ENCODE peak calls at places on chromosomes 13 and 19, in six cellular contexts. S is dorsolateral prefrontal cortex, X is fibroblast of lung, M is retinal pigment epithelial cell, N is neural crest cell, O is cardiac muscle cell. F is an unnamed sample.
A peak's percentile ranks its signal among the peaks of the same experiment; 100 is the strongest.

GRCh38 chr13:74168263-74168675 is 34.1 kb upstream of the KLF12 start:
- DNase-seq in S (no peak), X (no peak), M (no peak), N (no peak), O (no peak), F (no peak)

GRCh38 chr13:73268306-73268705 is 209.5 kb downstream of the KLF5 start:
- DNase-seq in S (no peak), X (peak; percentile 27), M (no peak), N (no peak), O (peak; percentile 38), F (no peak)

GRCh38 chr13:67273001-67273400 is 42.9 kb upstream of the PCDH9 start:
- DNase-seq in S (no peak), X (peak; percentile 26), M (no peak), N (no peak), O (peak; percentile 18), F (no peak)

GRCh38 chr13:53012707-53013106 is 15.9 kb upstream of the OLFM4 start:
- DNase-seq in S (no peak), X (no peak), M (no peak), N (no peak), O (no peak), F (no peak)

GRCh38 chr13:65855276-65855675 is 1374.9 kb downstream of the PCDH9 start:
- DNase-seq in S (no peak), X (no peak), M (no peak), N (no peak), O (peak; percentile 34), F (no peak)

GRCh38 chr19:33749016-33749415 is 47.7 kb upstream of the KCTD15 start:
- DNase-seq in S (no peak), X (no peak), M (no peak), N (no peak), O (no peak), F (no peak)

GRCh38 chr19:40413291-40413994 is at the start of gene PRX:
- DNase-seq in S (no peak), X (no peak), M (no peak), N (no peak), O (no peak), F (no peak)

GRCh38 chr19:10544753-10545251 is 1.1 kb downstream of the ATG4D start:
- DNase-seq in S (no peak), X (no peak), M (no peak), N (no peak), O (no peak), F (no peak)

GRCh38 chr13:114234266-114234644 is 442 bp upstream of the CDC16 start:
- DNase-seq in S (no peak), X (no peak), M (no peak), N (no peak), O (no peak), F (no peak)

GRCh38 chr13:21402586-21403307 is 56.4 kb downstream of the ZDHHC20 start:
- DNase-seq in S (no peak), X (peak; percentile 43), M (no peak), N (no peak), O (peak; percentile 20), F (no peak)

GRCh38 chr13:101433895-101434294 is 17.6 kb upstream of the NALCN start:
- DNase-seq in S (no peak), X (peak; percentile 58), M (no peak), N (no peak), O (no peak), F (no peak)

GRCh38 chr19:13834308-13834790 is 39.1 kb downstream of the ZSWIM4 start:
- DNase-seq in S (no peak), X (peak; percentile 65), M (no peak), N (no peak), O (peak; percentile 47), F (no peak)

GRCh38 chr19:38640368-38640767 is 7.1 kb upstream of the ACTN4 start:
- DNase-seq in S (no peak), X (no peak), M (no peak), N (no peak), O (no peak), F (no peak)

GRCh38 chr13:27172495-27172842 is 858 bp upstream of the USP12 start:
- DNase-seq in S (no peak), X (peak; percentile 55), M (no peak), N (no peak), O (no peak), F (no peak)

GRCh38 chr13:23570099-23570926 is at the start of gene TNFRSF19:
- DNase-seq in S (no peak), X (peak; percentile 92), M (peak; percentile 86), N (peak; percentile 57), O (peak; percentile 84), F (no peak)

GRCh38 chr13:30156826-30157615 is 150.3 kb downstream of the KATNAL1 start:
- DNase-seq in S (no peak), X (no peak), M (no peak), N (no peak), O (no peak), F (no peak)

GRCh38 chr19:45784096-45784495 is 1.8 kb upstream of the DMPK start:
- DNase-seq in S (no peak), X (no peak), M (no peak), N (no peak), O (no peak), F (no peak)

GRCh38 chr19:34399886-34400285 is 4.3 kb upstream of the PDCD2L start:
- DNase-seq in S (no peak), X (no peak), M (no peak), N (no peak), O (no peak), F (no peak)

GRCh38 chr13:23391752-23392151 is 41.8 kb downstream of the SACS start:
- DNase-seq in S (no peak), X (peak; percentile 68), M (no peak), N (no peak), O (no peak), F (no peak)

GRCh38 chr13:102651892-102652291 is 43.0 kb downstream of the METTL21C start:
- DNase-seq in S (no peak), X (no peak), M (no peak), N (no peak), O (peak; percentile 4), F (no peak)

GRCh38 chr19:16068696-16069259 is 7.5 kb upstream of the TPM4 start:
- DNase-seq in S (no peak), X (peak; percentile 46), M (no peak), N (no peak), O (no peak), F (no peak)

GRCh38 chr13:74288361-74288911 is 154.2 kb upstream of the KLF12 start:
- DNase-seq in S (peak; percentile 29), X (no peak), M (no peak), N (peak; percentile 14), O (no peak), F (no peak)

DNA sequence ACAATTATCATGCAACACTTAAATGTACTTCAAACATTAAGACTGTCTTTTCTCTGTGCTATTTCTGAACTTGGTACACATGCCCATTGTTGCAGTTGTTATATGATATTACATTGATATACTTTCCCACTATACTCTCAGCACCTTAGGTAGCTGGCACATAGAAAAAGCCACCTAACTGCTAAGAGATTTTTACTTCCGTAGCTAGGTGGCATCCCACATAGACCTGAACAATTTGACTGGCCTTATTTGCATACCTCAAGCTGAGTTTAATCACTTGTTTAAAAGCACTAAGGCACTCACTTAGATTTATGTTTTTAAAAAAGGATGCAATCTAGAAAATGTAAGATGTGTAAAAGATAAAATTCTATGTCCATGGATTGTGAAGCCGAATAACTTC is 194.2 kb downstream of the POU4F1 start:
- DNase-seq in S (no peak), X (no peak), M (no peak), N (no peak), O (no peak), F (no peak)
- TF ChIP-seq CTCF in S (no peak), X (no peak), M (no peak), N (no peak), O (no peak), F (no peak)

GRCh38 chr13:49214917-49215376 is 5.2 kb upstream of the MLNR start:
- DNase-seq in S (no peak), X (peak; percentile 6), M (no peak), N (no peak), O (peak; percentile 44), F (no peak)
- TF ChIP-seq CTCF in S (no peak), X (no peak), M (peak; percentile 23), N (no peak), O (peak; percentile 17), F (no peak)

GRCh38 chr19:31054430-31054829 is 294.8 kb downstream of the TSHZ3 start:
- DNase-seq in S (no peak), X (peak; percentile 63), M (peak; percentile 11), N (no peak), O (peak; percentile 78), F (no peak)
- TF ChIP-seq CTCF in S (no peak), X (peak; percentile 83), M (peak; percentile 76), N (peak; percentile 54), O (peak; percentile 76), F (peak; percentile 64)

GRCh38 chr19:3342246-3342645 is 24.1 kb upstream of the NFIC start:
- DNase-seq in S (no peak), X (no peak), M (no peak), N (no peak), O (no peak), F (no peak)

GRCh38 chr19:3346677-3347353 is 19.6 kb upstream of the NFIC start:
- DNase-seq in S (peak; percentile 70), X (peak; percentile 62), M (no peak), N (no peak), O (peak; percentile 88), F (no peak)

GRCh38 chr19:3345850-3346460 is 20.4 kb upstream of the NFIC start:
- DNase-seq in S (no peak), X (no peak), M (no peak), N (no peak), O (no peak), F (no peak)

GRCh38 chr19:3344608-3345598 is 21.5 kb upstream of the NFIC start:
- DNase-seq in S (no peak), X (no peak), M (no peak), N (no peak), O (no peak), F (no peak)

GRCh38 chr19:3343619-3344502 is 22.5 kb upstream of the NFIC start:
- DNase-seq in S (peak; percentile 74), X (peak; percentile 82), M (no peak), N (no peak), O (peak; percentile 93), F (no peak)
- TF ChIP-seq CTCF in S (peak; percentile 42), X (no peak), M (peak; percentile 7), N (no peak), O (no peak), F (no peak)

F was measured in type B pancreatic cell.